ENCODE peak calls at places on chromosomes 11 and 22, in five cellular contexts. K, I, R, D and S are unnamed samples.

GRCh38 chr22:35102663-35103062 is 36.7 kb downstream of the ISX start:
- DNase-seq in K (no peak), I (no peak), R (peak), D (no peak), S (no peak)

GRCh38 chr11:65906602-65907001 is 6.4 kb upstream of the FOSL1 start:
- DNase-seq in K (no peak), I (no peak), R (peak), D (no peak), S (no peak)

GRCh38 chr22:20725987-20726558 is 47.8 kb upstream of the SERPIND1 start:
- DNase-seq in K (no peak), I (no peak), R (no peak), D (no peak), S (no peak)

GRCh38 chr22:42434283-42434682 is 2.1 kb upstream of the NFAM1 start:
- DNase-seq in K (no peak), I (no peak), R (no peak), D (peak), S (no peak)

GRCh38 chr22:31230871-31231621 is 18.9 kb downstream of the LIMK2 start:
- DNase-seq in K (no peak), I (no peak), R (peak), D (peak), S (no peak)

GRCh38 chr22:44100411-44100810 is 76.3 kb downstream of the PARVB start:
- DNase-seq in K (no peak), I (no peak), R (no peak), D (no peak), S (no peak)

GRCh38 chr22:28630185-28630580 is 49.5 kb downstream of the TTC28 start:
- DNase-seq in K (no peak), I (no peak), R (no peak), D (no peak), S (no peak)

GRCh38 chr22:37775785-37776638 is 31.7 kb upstream of the GCAT start:
- DNase-seq in K (no peak), I (no peak), R (peak), D (no peak), S (no peak)

GRCh38 chr11:107591098-107591445 is at the start of gene ELMOD1:
- DNase-seq in K (no peak), I (no peak), R (peak), D (no peak), S (peak)

GRCh38 chr11:65182258-65183170 is 786 bp downstream of the CAPN1 start:
- DNase-seq in K (no peak), I (no peak), R (peak), D (no peak), S (no peak)

GRCh38 chr22:42745118-42745517 is 24.4 kb upstream of the A4GALT start:
- DNase-seq in K (no peak), I (no peak), R (peak), D (no peak), S (no peak)

GRCh38 chr11:5289696-5290095 is 12.1 kb downstream of the OR51B4 start:
- DNase-seq in K (no peak), I (no peak), R (peak), D (no peak), S (no peak)

GRCh38 chr11:96237759-96238158 is 105.2 kb downstream of the MAML2 start:
- DNase-seq in K (no peak), I (no peak), R (no peak), D (peak), S (no peak)

GRCh38 chr11:120125005-120125404 is 12.9 kb downstream of the TRIM29 start:
- DNase-seq in K (no peak), I (no peak), R (peak), D (no peak), S (no peak)

GRCh38 chr11:114074546-114075342 is 15.2 kb downstream of the ZBTB16 start:
- DNase-seq in K (no peak), I (no peak), R (no peak), D (no peak), S (no peak)

GRCh38 chr11:4684631-4685285 is 12.9 kb downstream of the OR51E2 start:
- DNase-seq in K (no peak), I (no peak), R (no peak), D (peak), S (no peak)

GRCh38 chr11:115965754-115966504 is 461.7 kb upstream of the CADM1 start:
- DNase-seq in K (no peak), I (peak), R (peak), D (no peak), S (no peak)

GRCh38 chr11:132220464-132220863 is 850.0 kb downstream of the NTM start:
- DNase-seq in K (no peak), I (no peak), R (peak), D (no peak), S (no peak)

GRCh38 chr11:100929377-100929776 is 200.2 kb downstream of the PGR start:
- DNase-seq in K (no peak), I (no peak), R (peak), D (no peak), S (no peak)

GRCh38 chr22:34946339-34946985 is 119.5 kb upstream of the ISX start:
- DNase-seq in K (no peak), I (no peak), R (no peak), D (no peak), S (no peak)

GRCh38 chr22:34599567-34599966 is 466.4 kb upstream of the ISX start:
- DNase-seq in K (no peak), I (no peak), R (no peak), D (no peak), S (no peak)

GRCh38 chr11:12675951-12676711 is 1.9 kb downstream of the TEAD1 start:
- DNase-seq in K (no peak), I (peak), R (peak), D (no peak), S (no peak)

GRCh38 chr22:37060801-37061610 is 9.5 kb downstream of the KCTD17 start:
- DNase-seq in K (peak), I (no peak), R (no peak), D (peak), S (peak)

GRCh38 chr22:32615874-32616564 is 141.4 kb downstream of the FBXO7 start:
- DNase-seq in K (no peak), I (no peak), R (no peak), D (no peak), S (no peak)

GRCh38 chr11:110435780-110436717 is 6.3 kb downstream of the FDX1 start:
- DNase-seq in K (no peak), I (no peak), R (peak), D (no peak), S (no peak)